ENCODE peak calls at places on chromosomes 13 and 19, in ten cellular contexts. L, X, V, G, F, N, O, P, J and I are unnamed samples.

GRCh38 chr13:96141032-96141431 is 51.1 kb downstream of the HS6ST3 start:
- DNase-seq in F (no peak), V (peak; percentile 67), G (peak; percentile 35), J (no peak), O (no peak), X (no peak), N (no peak), P (peak; percentile 6), L (no peak), I (peak; percentile 13)

GRCh38 chr13:74710006-74710405 is 575.8 kb upstream of the KLF12 start:
- DNase-seq in G (peak; percentile 72), O (no peak), L (no peak), F (no peak), J (no peak), N (no peak), P (no peak), V (no peak), X (no peak), I (no peak)

GRCh38 chr19:31881988-31882387 is 463.4 kb upstream of the ZNF507 start:
- DNase-seq in G (no peak), N (no peak), J (no peak), O (no peak), F (no peak), P (no peak), X (no peak), L (no peak), V (no peak), I (no peak)

GRCh38 chr13:90320663-90321062 is 1026.8 kb upstream of the MIR17HG start:
- DNase-seq in L (no peak), G (no peak), V (no peak), F (no peak), P (no peak), N (no peak), O (no peak), X (no peak), J (no peak), I (no peak)

GRCh38 chr13:51349016-51349415 is 9.5 kb downstream of the SERPINE3 start:
- DNase-seq in F (no peak), G (peak; percentile 49), V (no peak), X (no peak), P (no peak), N (no peak), J (no peak), O (no peak), L (no peak), I (no peak)

GRCh38 chr19:34023381-34023780 is 148.9 kb upstream of the LSM14A start:
- DNase-seq in O (no peak), J (no peak), F (no peak), L (no peak), G (no peak), V (no peak), P (no peak), N (no peak), X (no peak), I (no peak)

GRCh38 chr19:50252111-50252886 is 48.9 kb downstream of the MYH14 start:
- DNase-seq in N (no peak), P (peak; percentile 56), V (peak; percentile 27), G (peak; percentile 34), F (peak; percentile 30), O (peak; percentile 9), J (no peak), L (peak; percentile 68), X (no peak), I (no peak)

GRCh38 chr19:55179570-55180484 is at the start of gene SYT5:
- DNase-seq in G (peak; percentile 42), L (peak; percentile 43), V (peak; percentile 82), J (no peak), N (peak; percentile 20), X (peak; percentile 33), P (peak; percentile 76), O (peak; percentile 66), F (peak; percentile 65), I (peak; percentile 27)

GRCh38 chr19:6481541-6482342 is at the start of gene DENND1C:
- DNase-seq in F (peak; percentile 77), V (peak; percentile 70), L (peak; percentile 40), N (no peak), G (peak; percentile 23), O (peak; percentile 66), J (no peak), P (peak; percentile 71), X (no peak), I (no peak)

GRCh38 chr13:44834404-44834803 is 154.9 kb downstream of the NUFIP1 start:
- DNase-seq in F (no peak), L (no peak), J (no peak), O (no peak), P (no peak), V (no peak), N (no peak), G (no peak), X (no peak), I (no peak)

DNA sequence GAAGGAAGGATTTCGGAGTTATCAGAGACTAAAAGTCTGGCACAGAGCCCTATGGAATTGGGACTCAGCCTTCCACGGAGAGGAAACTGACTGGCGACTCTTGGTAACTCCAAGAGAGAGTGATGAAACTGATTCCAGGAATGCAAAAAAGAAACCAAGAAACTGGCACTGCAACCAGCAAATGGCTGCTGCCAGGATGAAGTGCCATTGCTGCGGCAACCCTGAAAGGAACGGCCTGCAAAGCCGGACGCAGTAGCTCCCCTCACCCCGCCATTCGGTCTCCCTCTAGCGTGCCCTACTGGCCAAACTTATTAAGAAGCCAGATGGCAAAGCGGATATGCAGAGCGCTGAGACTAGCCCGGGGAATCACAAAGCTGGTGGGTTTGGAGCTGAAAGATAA is 236.0 kb downstream of the PCDH9 start:
- DNase-seq in X (peak; percentile 45), F (no peak), J (no peak), V (peak; percentile 92), P (peak; percentile 78), L (peak; percentile 76), G (peak; percentile 85), N (no peak), O (no peak), I (no peak)
- H3K4me3 ChIP-seq in X (peak overlapping the region; percentile 52), F (no peak overlapping the region), J (peak overlapping the region; percentile 33), V (no peak overlapping the region), P (peak overlapping the region; percentile 21), L (no peak overlapping the region), G (no peak overlapping the region), N (no peak overlapping the region), O (no peak overlapping the region), I (no peak overlapping the region)

GRCh38 chr13:46097663-46098062 is 7.2 kb downstream of the CPB2 start:
- DNase-seq in V (no peak), N (no peak), O (no peak), L (no peak), X (no peak), F (no peak), G (no peak), P (no peak), J (no peak), I (no peak)

GRCh38 chr13:46100191-46100877 is 4.5 kb downstream of the CPB2 start:
- DNase-seq in P (peak; percentile 46), L (no peak), G (no peak), J (no peak), N (no peak), X (no peak), V (no peak), F (no peak), O (no peak), I (no peak)

GRCh38 chr13:46094478-46094877 is 10.4 kb downstream of the CPB2 start:
- DNase-seq in O (no peak), X (no peak), V (no peak), P (no peak), G (no peak), L (no peak), F (no peak), N (no peak), J (no peak), I (no peak)

GRCh38 chr13:46101002-46101401 is 3.8 kb downstream of the CPB2 start:
- DNase-seq in J (no peak), X (no peak), F (no peak), G (no peak), L (no peak), P (no peak), O (no peak), N (no peak), V (no peak), I (no peak)

DNA sequence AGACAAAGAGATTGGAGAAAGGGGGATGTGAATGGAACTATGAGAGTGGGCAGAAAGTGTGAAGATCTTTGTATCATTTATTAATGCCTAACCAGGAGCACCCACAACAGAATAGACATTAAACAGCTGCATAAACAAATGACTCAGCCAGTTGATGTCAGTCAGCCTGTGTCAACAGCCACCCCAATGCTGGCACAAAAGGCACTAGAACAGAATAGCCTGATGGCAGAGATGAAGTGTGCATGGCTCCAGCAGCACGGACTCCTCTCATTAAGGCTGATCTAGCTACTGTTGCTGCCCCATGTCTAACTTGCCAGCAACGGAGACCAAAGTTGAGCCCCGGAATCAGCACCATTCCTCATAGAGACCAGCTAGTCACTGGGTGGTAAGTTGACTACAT is 7.8 kb downstream of the CPB2 start:
- DNase-seq in J (no peak), L (no peak), X (no peak), F (no peak), V (no peak), P (no peak), N (no peak), O (no peak), G (no peak), I (peak; percentile 33)
- H3K27ac ChIP-seq in J (no peak overlapping the region), L (no peak overlapping the region), X (no peak overlapping the region), F (no peak overlapping the region), V (no peak overlapping the region), P (no peak overlapping the region), N (no peak overlapping the region), O (no peak overlapping the region), G (no peak overlapping the region), I (no peak overlapping the region)

GRCh38 chr19:15291666-15292065 is 40.7 kb downstream of the BRD4 start:
- DNase-seq in J (no peak), P (no peak), V (no peak), F (no peak), L (no peak), O (no peak), X (no peak), N (no peak), G (no peak), I (no peak)
- H3K4me3 ChIP-seq in J (no peak overlapping the region), P (no peak overlapping the region), V (no peak overlapping the region), F (no peak overlapping the region), L (no peak overlapping the region), O (peak overlapping the region; percentile 25), X (no peak overlapping the region), N (no peak overlapping the region), G (no peak overlapping the region), I (no peak overlapping the region)

DNA sequence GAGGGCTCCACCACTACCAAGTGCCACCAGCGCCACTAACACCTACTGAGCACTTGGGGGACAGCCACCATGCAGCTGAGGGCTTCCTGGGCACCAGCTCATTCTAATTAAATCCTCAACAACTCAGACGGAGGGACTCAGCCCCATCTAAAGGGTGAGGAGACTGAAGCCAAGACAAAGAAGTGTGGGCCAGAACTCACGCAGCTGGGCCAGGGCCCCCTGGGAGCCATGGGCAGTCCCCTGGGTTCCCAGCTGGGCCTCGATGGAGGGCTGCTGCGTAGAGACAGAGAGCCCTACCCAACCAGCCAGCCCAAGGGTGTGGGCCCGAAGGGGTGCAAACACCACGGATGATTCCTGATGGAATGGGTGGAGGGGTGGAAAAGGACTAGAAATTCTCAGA is 12.8 kb upstream of the PRKD2 start:
- DNase-seq in J (no peak), L (no peak), F (no peak), X (no peak), G (no peak), P (no peak), O (no peak), N (no peak), V (no peak), I (no peak)
- H3K27ac ChIP-seq in J (peak overlapping the region; percentile 11), L (no peak overlapping the region), F (no peak overlapping the region), X (no peak overlapping the region), G (no peak overlapping the region), P (peak overlapping the region; percentile 75), O (no peak overlapping the region), N (no peak overlapping the region), V (no peak overlapping the region), I (no peak overlapping the region)

GRCh38 chr13:98492335-98493034 is 84.4 kb downstream of the STK24 start:
- DNase-seq in G (peak; percentile 39), P (no peak), X (no peak), J (no peak), V (peak; percentile 67), N (no peak), L (no peak), O (no peak), F (no peak), I (no peak)
- H3K4me3 ChIP-seq in G (no peak overlapping the region), P (no peak overlapping the region), X (no peak overlapping the region), J (no peak overlapping the region), V (peak overlapping the region; percentile 10), N (no peak overlapping the region), L (no peak overlapping the region), O (no peak overlapping the region), F (no peak overlapping the region), I (no peak overlapping the region)